ENCODE peak calls at places on chromosomes 2 and 18, in nine cellular contexts. One of them, this sample, is unnamed.

GRCh38 chr2:30165050-30165520 is 18.3 kb downstream of the YPEL5 start:
- DNase-seq in mesendoderm: peak; percentile 98
- DNase-seq in adrenal gland: peak; percentile 78
- DNase-seq in amniotic stem cell: peak; percentile 89
- DNase-seq in right cardiac atrium: no peak
- DNase-seq in stromal cell of bone marrow: peak; percentile 80
- DNase-seq in retina: peak; percentile 69
- DNase-seq in erythroblast: peak; percentile 96
- DNase-seq in fibroblast of mammary gland: peak; percentile 93
- DNase-seq in this sample: no peak

GRCh38 chr2:184598313-184599053 is at the start of gene ZNF804A:
- DNase-seq in retina: peak; percentile 87
- DNase-seq in amniotic stem cell: peak; percentile 43
- DNase-seq in erythroblast: peak; percentile 76
- DNase-seq in mesendoderm: peak; percentile 63
- DNase-seq in fibroblast of mammary gland: peak; percentile 37
- DNase-seq in right cardiac atrium: peak; percentile 57
- DNase-seq in stromal cell of bone marrow: no peak
- DNase-seq in adrenal gland: peak; percentile 45
- DNase-seq in this sample: peak; percentile 62

GRCh38 chr2:215882689-215883088 is 130.7 kb downstream of the MREG start:
- DNase-seq in adrenal gland: no peak
- DNase-seq in retina: no peak
- DNase-seq in stromal cell of bone marrow: no peak
- DNase-seq in right cardiac atrium: no peak
- DNase-seq in amniotic stem cell: no peak
- DNase-seq in erythroblast: no peak
- DNase-seq in mesendoderm: no peak
- DNase-seq in fibroblast of mammary gland: peak; percentile 77
- DNase-seq in this sample: no peak

GRCh38 chr2:172513935-172514586 is 41.8 kb upstream of the PDK1 start:
- DNase-seq in erythroblast: peak; percentile 23
- DNase-seq in stromal cell of bone marrow: no peak
- DNase-seq in mesendoderm: no peak
- DNase-seq in fibroblast of mammary gland: no peak
- DNase-seq in right cardiac atrium: peak; percentile 44
- DNase-seq in adrenal gland: no peak
- DNase-seq in retina: no peak
- DNase-seq in amniotic stem cell: no peak
- DNase-seq in this sample: no peak

GRCh38 chr2:6808426-6808825 is 57.3 kb downstream of the CMPK2 start:
- DNase-seq in fibroblast of mammary gland: no peak
- DNase-seq in right cardiac atrium: no peak
- DNase-seq in stromal cell of bone marrow: no peak
- DNase-seq in adrenal gland: no peak
- DNase-seq in amniotic stem cell: no peak
- DNase-seq in retina: no peak
- DNase-seq in erythroblast: no peak
- DNase-seq in mesendoderm: no peak
- DNase-seq in this sample: no peak

GRCh38 chr18:23356915-23357421 is 96.1 kb upstream of the RIOK3 start:
- DNase-seq in amniotic stem cell: no peak
- DNase-seq in mesendoderm: no peak
- DNase-seq in retina: no peak
- DNase-seq in erythroblast: no peak
- DNase-seq in right cardiac atrium: no peak
- DNase-seq in stromal cell of bone marrow: peak; percentile 40
- DNase-seq in fibroblast of mammary gland: peak; percentile 42
- DNase-seq in adrenal gland: no peak
- DNase-seq in this sample: no peak

GRCh38 chr2:120939595-120940318 is 204.1 kb downstream of the GLI2 start:
- DNase-seq in right cardiac atrium: no peak
- DNase-seq in adrenal gland: no peak
- DNase-seq in retina: no peak
- DNase-seq in mesendoderm: peak; percentile 85
- DNase-seq in erythroblast: peak; percentile 66
- DNase-seq in stromal cell of bone marrow: peak; percentile 66
- DNase-seq in amniotic stem cell: peak; percentile 78
- DNase-seq in fibroblast of mammary gland: peak; percentile 89
- DNase-seq in this sample: no peak

GRCh38 chr2:83069724-83070123 is 1389.4 kb downstream of the SUCLG1 start:
- DNase-seq in adrenal gland: no peak
- DNase-seq in right cardiac atrium: no peak
- DNase-seq in amniotic stem cell: no peak
- DNase-seq in stromal cell of bone marrow: no peak
- DNase-seq in erythroblast: peak; percentile 5
- DNase-seq in mesendoderm: no peak
- DNase-seq in retina: no peak
- DNase-seq in fibroblast of mammary gland: no peak
- DNase-seq in this sample: no peak

GRCh38 chr2:159035790-159036411 is 67.5 kb downstream of the TANC1 start:
- DNase-seq in adrenal gland: no peak
- DNase-seq in mesendoderm: peak; percentile 96
- DNase-seq in fibroblast of mammary gland: peak; percentile 41
- DNase-seq in retina: no peak
- DNase-seq in amniotic stem cell: no peak
- DNase-seq in right cardiac atrium: no peak
- DNase-seq in erythroblast: peak; percentile 53
- DNase-seq in stromal cell of bone marrow: no peak
- DNase-seq in this sample: no peak

GRCh38 chr2:224646242-224646846 is 61.2 kb upstream of the CUL3 start:
- DNase-seq in adrenal gland: no peak
- DNase-seq in amniotic stem cell: no peak
- DNase-seq in retina: peak; percentile 25
- DNase-seq in stromal cell of bone marrow: no peak
- DNase-seq in mesendoderm: peak; percentile 70
- DNase-seq in fibroblast of mammary gland: peak; percentile 28
- DNase-seq in erythroblast: peak; percentile 30
- DNase-seq in right cardiac atrium: no peak
- DNase-seq in this sample: no peak

GRCh38 chr2:214607051-214607450 is 196.2 kb downstream of the VWC2L start:
- DNase-seq in adrenal gland: no peak
- DNase-seq in retina: no peak
- DNase-seq in amniotic stem cell: no peak
- DNase-seq in right cardiac atrium: no peak
- DNase-seq in fibroblast of mammary gland: no peak
- DNase-seq in erythroblast: no peak
- DNase-seq in mesendoderm: no peak
- DNase-seq in stromal cell of bone marrow: no peak
- DNase-seq in this sample: no peak

GRCh38 chr2:69474688-69475087 is 37.5 kb upstream of the NFU1 start:
- DNase-seq in amniotic stem cell: no peak
- DNase-seq in stromal cell of bone marrow: no peak
- DNase-seq in retina: no peak
- DNase-seq in mesendoderm: no peak
- DNase-seq in fibroblast of mammary gland: no peak
- DNase-seq in erythroblast: no peak
- DNase-seq in right cardiac atrium: no peak
- DNase-seq in adrenal gland: no peak
- DNase-seq in this sample: no peak

GRCh38 chr2:134739879-134740301 is 21.1 kb upstream of the TMEM163 start:
- DNase-seq in fibroblast of mammary gland: peak; percentile 1
- DNase-seq in retina: no peak
- DNase-seq in amniotic stem cell: no peak
- DNase-seq in right cardiac atrium: no peak
- DNase-seq in adrenal gland: no peak
- DNase-seq in erythroblast: no peak
- DNase-seq in stromal cell of bone marrow: peak; percentile 6
- DNase-seq in mesendoderm: no peak
- DNase-seq in this sample: no peak

GRCh38 chr18:22467760-22468553 is 50.2 kb upstream of the CTAGE1 start:
- DNase-seq in stromal cell of bone marrow: peak; percentile 97
- DNase-seq in mesendoderm: no peak
- DNase-seq in adrenal gland: peak; percentile 77
- DNase-seq in retina: no peak
- DNase-seq in fibroblast of mammary gland: peak; percentile 99
- DNase-seq in right cardiac atrium: no peak
- DNase-seq in amniotic stem cell: peak; percentile 91
- DNase-seq in erythroblast: no peak
- DNase-seq in this sample: no peak

GRCh38 chr2:23484163-23484740 is 99.3 kb downstream of the KLHL29 start:
- DNase-seq in erythroblast: no peak
- DNase-seq in retina: no peak
- DNase-seq in stromal cell of bone marrow: no peak
- DNase-seq in amniotic stem cell: no peak
- DNase-seq in right cardiac atrium: no peak
- DNase-seq in fibroblast of mammary gland: no peak
- DNase-seq in mesendoderm: no peak
- DNase-seq in adrenal gland: no peak
- DNase-seq in this sample: no peak

GRCh38 chr2:149857344-149857743 is 269.8 kb upstream of the MMADHC start:
- DNase-seq in stromal cell of bone marrow: no peak
- DNase-seq in retina: no peak
- DNase-seq in erythroblast: no peak
- DNase-seq in amniotic stem cell: no peak
- DNase-seq in mesendoderm: no peak
- DNase-seq in adrenal gland: no peak
- DNase-seq in fibroblast of mammary gland: peak; percentile 60
- DNase-seq in right cardiac atrium: no peak
- DNase-seq in this sample: no peak

GRCh38 chr2:85888020-85888744 is 608 bp downstream of the ST3GAL5 start:
- DNase-seq in erythroblast: no peak
- DNase-seq in right cardiac atrium: peak; percentile 42
- DNase-seq in stromal cell of bone marrow: no peak
- DNase-seq in amniotic stem cell: no peak
- DNase-seq in mesendoderm: peak; percentile 44
- DNase-seq in retina: peak; percentile 83
- DNase-seq in fibroblast of mammary gland: no peak
- DNase-seq in adrenal gland: peak; percentile 63
- DNase-seq in this sample: no peak

GRCh38 chr18:35029770-35030169 is 11.4 kb upstream of the MAPRE2 start:
- DNase-seq in retina: no peak
- DNase-seq in fibroblast of mammary gland: no peak
- DNase-seq in mesendoderm: no peak
- DNase-seq in stromal cell of bone marrow: no peak
- DNase-seq in erythroblast: peak; percentile 44
- DNase-seq in right cardiac atrium: no peak
- DNase-seq in adrenal gland: no peak
- DNase-seq in amniotic stem cell: no peak
- DNase-seq in this sample: no peak

GRCh38 chr2:12719400-12720104 is 2.8 kb downstream of the TRIB2 start:
- DNase-seq in adrenal gland: no peak
- DNase-seq in stromal cell of bone marrow: peak; percentile 72
- DNase-seq in right cardiac atrium: no peak
- DNase-seq in mesendoderm: peak; percentile 2
- DNase-seq in fibroblast of mammary gland: peak; percentile 86
- DNase-seq in erythroblast: no peak
- DNase-seq in retina: peak; percentile 58
- DNase-seq in amniotic stem cell: peak; percentile 59
- DNase-seq in this sample: no peak

GRCh38 chr18:32040936-32041335 is 22.3 kb downstream of the RNF125 start:
- DNase-seq in stromal cell of bone marrow: no peak
- DNase-seq in retina: no peak
- DNase-seq in mesendoderm: no peak
- DNase-seq in erythroblast: no peak
- DNase-seq in right cardiac atrium: no peak
- DNase-seq in amniotic stem cell: no peak
- DNase-seq in adrenal gland: no peak
- DNase-seq in fibroblast of mammary gland: no peak
- DNase-seq in this sample: no peak

GRCh38 chr2:164697688-164698290 is 76.5 kb upstream of the GRB14 start:
- DNase-seq in amniotic stem cell: no peak
- DNase-seq in mesendoderm: peak; percentile 49
- DNase-seq in retina: no peak
- DNase-seq in erythroblast: peak; percentile 26
- DNase-seq in right cardiac atrium: no peak
- DNase-seq in stromal cell of bone marrow: no peak
- DNase-seq in fibroblast of mammary gland: peak; percentile 12
- DNase-seq in adrenal gland: no peak
- DNase-seq in this sample: no peak

GRCh38 chr18:77635441-77635840 is 385.8 kb downstream of the GALR1 start:
- DNase-seq in erythroblast: no peak
- DNase-seq in amniotic stem cell: no peak
- DNase-seq in retina: no peak
- DNase-seq in stromal cell of bone marrow: no peak
- DNase-seq in mesendoderm: no peak
- DNase-seq in right cardiac atrium: peak; percentile 32
- DNase-seq in fibroblast of mammary gland: peak; percentile 69
- DNase-seq in adrenal gland: no peak
- DNase-seq in this sample: no peak

GRCh38 chr2:112622528-112622849 is 23.2 kb upstream of the SLC20A1 start:
- DNase-seq in retina: no peak
- DNase-seq in erythroblast: peak; percentile 75
- DNase-seq in adrenal gland: no peak
- DNase-seq in stromal cell of bone marrow: peak; percentile 75
- DNase-seq in amniotic stem cell: peak; percentile 81
- DNase-seq in right cardiac atrium: no peak
- DNase-seq in fibroblast of mammary gland: peak; percentile 99
- DNase-seq in mesendoderm: no peak
- DNase-seq in this sample: no peak

GRCh38 chr18:13932285-13933025 is 17.1 kb upstream of the MC2R start:
- DNase-seq in amniotic stem cell: no peak
- DNase-seq in stromal cell of bone marrow: no peak
- DNase-seq in erythroblast: no peak
- DNase-seq in retina: no peak
- DNase-seq in adrenal gland: no peak
- DNase-seq in fibroblast of mammary gland: no peak
- DNase-seq in mesendoderm: peak; percentile 28
- DNase-seq in right cardiac atrium: no peak
- DNase-seq in this sample: no peak

GRCh38 chr2:44392338-44392943 is 30.7 kb downstream of the CAMKMT start:
- DNase-seq in mesendoderm: peak; percentile 21
- DNase-seq in erythroblast: peak; percentile 36
- DNase-seq in amniotic stem cell: peak; percentile 19
- DNase-seq in stromal cell of bone marrow: peak; percentile 24
- DNase-seq in adrenal gland: peak; percentile 71
- DNase-seq in retina: peak; percentile 6
- DNase-seq in fibroblast of mammary gland: peak; percentile 42
- DNase-seq in right cardiac atrium: peak; percentile 33
- DNase-seq in this sample: no peak

GRCh38 chr2:218035463-218036100 is 32.8 kb upstream of the TNS1 start:
- DNase-seq in mesendoderm: no peak
- DNase-seq in stromal cell of bone marrow: no peak
- DNase-seq in retina: no peak
- DNase-seq in fibroblast of mammary gland: no peak
- DNase-seq in right cardiac atrium: no peak
- DNase-seq in amniotic stem cell: no peak
- DNase-seq in adrenal gland: peak; percentile 18
- DNase-seq in erythroblast: no peak
- DNase-seq in this sample: no peak

GRCh38 chr2:239269173-239269865 is 131.5 kb downstream of the HDAC4 start:
- DNase-seq in adrenal gland: peak; percentile 18
- DNase-seq in right cardiac atrium: no peak
- DNase-seq in mesendoderm: no peak
- DNase-seq in amniotic stem cell: no peak
- DNase-seq in stromal cell of bone marrow: no peak
- DNase-seq in fibroblast of mammary gland: no peak
- DNase-seq in retina: no peak
- DNase-seq in erythroblast: no peak
- DNase-seq in this sample: peak; percentile 72

GRCh38 chr2:188322569-188323531 is 31.2 kb downstream of the GULP1 start:
- DNase-seq in mesendoderm: no peak
- DNase-seq in erythroblast: no peak
- DNase-seq in adrenal gland: no peak
- DNase-seq in stromal cell of bone marrow: no peak
- DNase-seq in right cardiac atrium: no peak
- DNase-seq in retina: no peak
- DNase-seq in amniotic stem cell: no peak
- DNase-seq in fibroblast of mammary gland: peak; percentile 40
- DNase-seq in this sample: no peak

GRCh38 chr2:175880-176800 is 87.7 kb downstream of the SH3YL1 start:
- DNase-seq in stromal cell of bone marrow: peak; percentile 4
- DNase-seq in right cardiac atrium: no peak
- DNase-seq in erythroblast: no peak
- DNase-seq in mesendoderm: no peak
- DNase-seq in fibroblast of mammary gland: peak; percentile 37
- DNase-seq in adrenal gland: peak; percentile 85
- DNase-seq in retina: no peak
- DNase-seq in amniotic stem cell: no peak
- DNase-seq in this sample: no peak

GRCh38 chr18:9550413-9550812 is 63.9 kb downstream of the PPP4R1 start:
- DNase-seq in stromal cell of bone marrow: no peak
- DNase-seq in mesendoderm: no peak
- DNase-seq in fibroblast of mammary gland: no peak
- DNase-seq in erythroblast: no peak
- DNase-seq in adrenal gland: no peak
- DNase-seq in amniotic stem cell: no peak
- DNase-seq in retina: no peak
- DNase-seq in right cardiac atrium: no peak
- DNase-seq in this sample: no peak

GRCh38 chr18:31268985-31269406 is 49.0 kb upstream of the DSG1 start:
- DNase-seq in amniotic stem cell: no peak
- DNase-seq in erythroblast: no peak
- DNase-seq in mesendoderm: no peak
- DNase-seq in right cardiac atrium: no peak
- DNase-seq in fibroblast of mammary gland: no peak
- DNase-seq in stromal cell of bone marrow: no peak
- DNase-seq in adrenal gland: no peak
- DNase-seq in retina: no peak
- DNase-seq in this sample: no peak